ENCODE peak calls at places on chromosomes 16 and 17, in ten cellular contexts. J is stimulated activated CD4-positive, alpha-beta T cell treated with anti-CD3 and anti-CD28 coated beads, Interleukin-4, amount 100 ng/mL, for 1 hour; P is CD8-positive, alpha-beta T cell; R is mucosa of descending colon; Q is Jurkat, Clone E6-1; Z is A673; X is hippocampal formation; W is Karpas-422; F is small intestine; K is endothelial cell. V is an unnamed sample.

GRCh38 chr16:19524356-19524865 is 669 bp downstream of the CCP110 start:
- DNase-seq in J (no peak), P (no peak), R (no peak), Q (no peak), Z (no peak), X (peak; percentile 65), W (peak; percentile 79), F (no peak), K (no peak), V (no peak)

GRCh38 chr16:2196162-2196980 is at the start of gene CASKIN1:
- DNase-seq in J (no peak), P (no peak), R (no peak), Q (no peak), Z (peak; percentile 52), X (no peak), W (no peak), F (no peak), K (peak; percentile 42), V (no peak)

GRCh38 chr17:55762086-55762858 is 11.4 kb downstream of the PCTP start:
- DNase-seq in J (no peak), P (no peak), R (no peak), Q (no peak), Z (no peak), X (no peak), W (no peak), F (peak; percentile 15), K (no peak), V (no peak)

GRCh38 chr16:23987443-23987842 is 151.7 kb downstream of the PRKCB start:
- DNase-seq in J (no peak), P (no peak), R (no peak), Q (no peak), Z (no peak), X (no peak), W (no peak), F (no peak), K (no peak), V (no peak)

GRCh38 chr17:17419621-17420020 is 57.2 kb upstream of the MED9 start:
- DNase-seq in J (no peak), P (no peak), R (no peak), Q (no peak), Z (no peak), X (peak; percentile 73), W (no peak), F (no peak), K (no peak), V (no peak)

GRCh38 chr17:28333083-28333746 is 2.1 kb downstream of the IFT20 start:
- DNase-seq in J (no peak), P (no peak), R (no peak), Q (no peak), Z (no peak), X (no peak), W (no peak), F (no peak), K (no peak), V (no peak)

GRCh38 chr17:72976971-72977767 is 115.3 kb downstream of the SLC39A11 start:
- DNase-seq in J (no peak), P (no peak), R (peak; percentile 17), Q (no peak), Z (peak; percentile 31), X (peak; percentile 14), W (peak; percentile 95), F (peak; percentile 56), K (no peak), V (peak; percentile 94)

GRCh38 chr16:35215287-35215686 is 1755.9 kb downstream of the TP53TG3F start:
- DNase-seq in J (no peak), P (no peak), R (no peak), Q (no peak), Z (no peak), X (no peak), W (no peak), F (no peak), K (no peak), V (no peak)

GRCh38 chr17:61333151-61333550 is 66.5 kb upstream of the TBX2 start:
- DNase-seq in J (no peak), P (no peak), R (no peak), Q (no peak), Z (no peak), X (no peak), W (no peak), F (no peak), K (no peak), V (no peak)

GRCh38 chr17:329794-330420 is 22.7 kb downstream of the RPH3AL start:
- DNase-seq in J (no peak), P (no peak), R (no peak), Q (no peak), Z (no peak), X (no peak), W (peak; percentile 33), F (no peak), K (no peak), V (no peak)

GRCh38 chr17:8868529-8868951 is 1.1 kb upstream of the PIK3R6 start:
- DNase-seq in J (no peak), P (no peak), R (no peak), Q (no peak), Z (no peak), X (no peak), W (no peak), F (no peak), K (no peak), V (no peak)

GRCh38 chr17:1720856-1721386 is 3.6 kb upstream of the WDR81 start:
- DNase-seq in J (peak; percentile 73), P (peak; percentile 33), R (peak; percentile 80), Q (peak; percentile 77), Z (peak; percentile 69), X (peak; percentile 5), W (peak; percentile 90), F (peak; percentile 80), K (peak; percentile 64), V (peak; percentile 19)

GRCh38 chr17:17836818-17837379 is at the start of gene SREBF1:
- DNase-seq in J (peak; percentile 67), P (peak; percentile 42), R (peak; percentile 74), Q (no peak), Z (peak; percentile 78), X (peak; percentile 33), W (peak; percentile 84), F (peak; percentile 72), K (peak; percentile 66), V (no peak)

GRCh38 chr16:66364117-66364958 is 2.2 kb upstream of the CDH5 start:
- DNase-seq in J (no peak), P (no peak), R (peak; percentile 32), Q (no peak), Z (no peak), X (no peak), W (no peak), F (no peak), K (peak; percentile 67), V (no peak)

GRCh38 chr17:30382345-30382744 is 3.6 kb downstream of the CPD start:
- DNase-seq in J (no peak), P (no peak), R (no peak), Q (no peak), Z (no peak), X (no peak), W (no peak), F (no peak), K (no peak), V (no peak)

GRCh38 chr17:50149099-50149424 is 1.4 kb downstream of the PPP1R9B start:
- DNase-seq in J (no peak), P (no peak), R (no peak), Q (no peak), Z (peak; percentile 29), X (no peak), W (no peak), F (no peak), K (no peak), V (no peak)

GRCh38 chr17:27481327-27481726 is 25.1 kb downstream of the KSR1 start:
- DNase-seq in J (no peak), P (peak; percentile 19), R (peak; percentile 24), Q (peak; percentile 79), Z (no peak), X (no peak), W (no peak), F (peak; percentile 66), K (no peak), V (no peak)

GRCh38 chr16:53913082-53913870 is 209.3 kb downstream of the FTO start:
- DNase-seq in J (no peak), P (no peak), R (peak; percentile 15), Q (peak; percentile 48), Z (peak; percentile 89), X (no peak), W (peak; percentile 71), F (no peak), K (no peak), V (peak; percentile 29)

V was measured in RCC 7860.